ENCODE peak calls at places on chromosomes 3 and 15, in eight cellular contexts. J is endothelial cell of umbilical vein; V is neural progenitor cell; W is activated CD4-positive, alpha-beta T cell treated with anti-CD3 and anti-CD28 coated beads for 1 hour; X is stimulated activated CD4-positive, alpha-beta T cell treated with anti-CD3 and anti-CD28 coated beads, Interleukin-15, amount 100 ng/mL, for 48 hours; T is CD8-positive, alpha-beta T cell; P is C1 segment of cervical spinal cord; B is SW480. Q is an unnamed sample.

GRCh38 chr3:143832433-143832832 is 15.8 kb downstream of the SLC9A9 start:
- DNase-seq in J (peak; percentile 18), V (no peak), W (no peak), X (no peak), T (no peak), P (no peak), B (no peak), Q (no peak)

GRCh38 chr15:72534522-72534921 is 60.4 kb downstream of the ARIH1 start:
- DNase-seq in J (no peak), V (no peak), W (no peak), X (no peak), T (peak; percentile 11), P (no peak), B (no peak), Q (no peak)

GRCh38 chr15:98724017-98724416 is 75.7 kb downstream of the IGF1R start:
- DNase-seq in J (no peak), V (no peak), W (no peak), X (no peak), T (no peak), P (no peak), B (no peak), Q (no peak)

GRCh38 chr3:134463676-134464611 is 21.8 kb downstream of the ANAPC13 start:
- DNase-seq in J (no peak), V (peak; percentile 92), W (no peak), X (no peak), T (no peak), P (no peak), B (no peak), Q (peak; percentile 98)

GRCh38 chr15:33089878-33090757 is 104.4 kb downstream of the FMN1 start:
- DNase-seq in J (no peak), V (no peak), W (no peak), X (no peak), T (no peak), P (no peak), B (no peak), Q (no peak)

GRCh38 chr15:36599824-36600365 is 20.5 kb downstream of the CDIN1 start:
- DNase-seq in J (no peak), V (no peak), W (no peak), X (no peak), T (no peak), P (no peak), B (no peak), Q (no peak)

GRCh38 chr15:58748040-58748786 is 1.3 kb downstream of the ADAM10 start:
- DNase-seq in J (peak; percentile 43), V (no peak), W (no peak), X (peak; percentile 17), T (peak; percentile 24), P (peak; percentile 65), B (no peak), Q (no peak)

GRCh38 chr3:173397161-173398110 is at the start of gene NLGN1:
- DNase-seq in J (peak; percentile 89), V (peak; percentile 86), W (no peak), X (no peak), T (no peak), P (peak; percentile 77), B (peak; percentile 58), Q (peak; percentile 78)

GRCh38 chr3:49199244-49199899 is 28.0 kb downstream of the KLHDC8B start:
- DNase-seq in J (peak; percentile 83), V (no peak), W (no peak), X (peak; percentile 12), T (no peak), P (no peak), B (no peak), Q (peak; percentile 96)

GRCh38 chr3:194283218-194284006 is 67.7 kb downstream of the CPN2 start:
- DNase-seq in J (no peak), V (no peak), W (no peak), X (no peak), T (no peak), P (no peak), B (no peak), Q (no peak)

GRCh38 chr3:115248274-115248673 is 101.2 kb upstream of the ZBTB20 start:
- DNase-seq in J (peak; percentile 51), V (no peak), W (no peak), X (no peak), T (no peak), P (no peak), B (no peak), Q (no peak)

GRCh38 chr3:190517696-190518095 is 3.8 kb downstream of the IL1RAP start:
- DNase-seq in J (no peak), V (no peak), W (no peak), X (no peak), T (no peak), P (no peak), B (no peak), Q (no peak)

GRCh38 chr15:66164788-66165187 is 88.8 kb downstream of the MEGF11 start:
- DNase-seq in J (no peak), V (no peak), W (no peak), X (no peak), T (no peak), P (no peak), B (no peak), Q (no peak)

GRCh38 chr3:17577795-17578520 is 164.5 kb downstream of the TBC1D5 start:
- DNase-seq in J (peak; percentile 45), V (no peak), W (no peak), X (no peak), T (no peak), P (no peak), B (no peak), Q (no peak)

Q was measured in ELF-1.